ENCODE peak calls at places on chromosomes 13 and 19, in five cellular contexts. S is DND-41, D is SJSA1, G is endodermal cell, E is tibial artery. M is an unnamed sample. For H3K4me1, the result is how much of the 10 kb centered on the place peaks cover.

GRCh38 chr19:42081584-42082258 is 5.8 kb downstream of the ZNF574 start:
- DNase-seq in S (no peak), D (no peak), G (no peak), E (no peak), M (peak)

GRCh38 chr19:6678690-6679109 is 8.7 kb upstream of the TNFSF14 start:
- DNase-seq in S (no peak), D (no peak), G (no peak), E (no peak), M (no peak)

GRCh38 chr19:3547767-3548282 is 8.9 kb downstream of the TEKTIP1 start:
- DNase-seq in S (no peak), D (no peak), G (no peak), E (no peak), M (no peak)

GRCh38 chr13:110772091-110772984 is 58.8 kb downstream of the ING1 start:
- DNase-seq in S (no peak), D (peak), G (no peak), E (no peak), M (no peak)

GRCh38 chr13:46812398-46812797 is 15.4 kb upstream of the ESD start:
- DNase-seq in S (no peak), D (no peak), G (no peak), E (no peak), M (no peak)

GRCh38 chr19:56189785-56190184 is 7.8 kb downstream of the ZSCAN5B start:
- DNase-seq in S (no peak), D (no peak), G (peak), E (no peak), M (peak)

GRCh38 chr13:97555034-97555433 is 121.1 kb downstream of the RAP2A start:
- DNase-seq in S (no peak), D (no peak), G (no peak), E (no peak), M (no peak)

GRCh38 chr19:39207293-39207836 is 3.3 kb upstream of the SYCN start:
- DNase-seq in S (no peak), D (no peak), G (no peak), E (no peak), M (no peak)

GRCh38 chr19:39106201-39106600 is 19.4 kb upstream of the PAK4 start:
- DNase-seq in S (no peak), D (no peak), G (no peak), E (no peak), M (no peak)

GRCh38 chr19:8017808-8018207 is 12.4 kb upstream of the ELAVL1 start:
- DNase-seq in S (no peak), D (no peak), G (peak), E (no peak), M (peak)

GRCh38 chr13:108785844-108786243 is 156.4 kb downstream of the MYO16 start:
- DNase-seq in S (no peak), D (no peak), G (no peak), E (no peak), M (no peak)

GRCh38 chr19:49761249-49761624 is 1.9 kb downstream of the TSKS start:
- DNase-seq in S (no peak), D (no peak), G (no peak), E (no peak), M (no peak)

GRCh38 chr19:10712754-10713153 is 5.1 kb upstream of the DNM2 start:
- DNase-seq in S (no peak), D (no peak), G (no peak), E (no peak), M (no peak)

GRCh38 chr13:101978546-101979315 is 423.1 kb downstream of the FGF14 start:
- DNase-seq in S (no peak), D (no peak), G (peak), E (no peak), M (no peak)

DNA sequence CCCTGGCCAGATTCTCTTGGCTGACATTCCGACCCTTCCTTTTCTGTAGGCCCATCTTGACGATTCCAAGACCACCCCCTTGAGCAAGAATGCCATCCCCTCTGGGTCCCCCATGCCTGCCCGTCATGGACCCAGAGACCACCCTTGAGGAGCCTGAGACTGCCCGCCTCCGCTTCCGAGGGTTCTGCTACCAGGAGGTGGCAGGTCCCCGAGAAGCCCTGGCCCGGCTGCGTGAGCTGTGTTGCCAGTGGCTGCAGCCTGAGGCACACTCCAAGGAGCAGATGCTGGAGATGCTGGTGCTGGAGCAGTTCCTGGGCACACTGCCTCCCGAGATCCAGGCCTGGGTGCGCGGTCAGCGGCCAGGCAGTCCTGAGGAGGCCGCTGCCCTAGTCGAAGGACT is 978 bp downstream of the ZNF446 start:
- DNase-seq in S (no peak), D (no peak), G (no peak), E (no peak), M (no peak)
- H3K4me1 ChIP-seq in S (under half), D (under half), G (under half), E (under half), M (under half)

GRCh38 chr13:59533561-59534337 is 630.0 kb downstream of the DIAPH3 start:
- DNase-seq in S (no peak), D (no peak), G (no peak), E (no peak), M (no peak)
- H3K4me1 ChIP-seq in S (under half), D (under half), G (under half), E (under half), M (under half)

GRCh38 chr13:112513761-112514160 is 74.2 kb downstream of the TUBGCP3 start:
- DNase-seq in S (no peak), D (no peak), G (no peak), E (no peak), M (no peak)
- H3K4me1 ChIP-seq in S (under half), D (under half), G (under half), E (under half), M (under half)

GRCh38 chr13:26019241-26019640 is 32.6 kb downstream of the SHISA2 start:
- DNase-seq in S (no peak), D (no peak), G (no peak), E (no peak), M (no peak)
- H3K4me1 ChIP-seq in S (under half), D (half or more), G (under half), E (under half), M (under half)

GRCh38 chr13:106118996-106119395 is 416.5 kb downstream of the EFNB2 start:
- DNase-seq in S (no peak), D (no peak), G (no peak), E (no peak), M (no peak)

GRCh38 chr13:106117035-106117434 is 418.4 kb downstream of the EFNB2 start:
- DNase-seq in S (no peak), D (no peak), G (no peak), E (no peak), M (no peak)

GRCh38 chr13:106118050-106118449 is 417.4 kb downstream of the EFNB2 start:
- DNase-seq in S (no peak), D (no peak), G (no peak), E (no peak), M (no peak)

GRCh38 chr13:106114981-106115554 is 420.4 kb downstream of the EFNB2 start:
- DNase-seq in S (no peak), D (no peak), G (no peak), E (no peak), M (no peak)

DNA sequence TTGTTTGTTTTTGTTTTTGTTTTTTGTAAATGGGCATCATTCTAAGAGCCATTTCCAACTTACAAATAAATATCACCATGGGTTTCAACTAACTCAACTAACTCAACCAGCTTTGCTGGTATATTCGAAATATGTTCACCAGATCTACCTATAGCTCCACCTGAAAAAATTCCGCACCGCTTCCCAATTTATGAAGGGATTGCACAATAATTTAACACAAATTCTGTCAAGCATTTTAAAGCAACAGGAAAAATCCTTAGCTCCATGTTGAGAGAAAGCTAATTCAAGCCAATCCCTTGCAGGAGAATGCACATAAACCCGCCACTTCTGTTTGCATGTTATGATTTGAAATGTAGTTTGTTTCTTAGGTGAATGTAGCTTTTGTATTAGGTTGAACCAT is 417.8 kb downstream of the EFNB2 start:
- DNase-seq in S (no peak), D (no peak), G (no peak), E (no peak), M (no peak)
- H3K4me1 ChIP-seq in S (under half), D (under half), G (under half), E (under half), M (under half)

GRCh38 chr19:18320865-18321728 is 1.8 kb downstream of the LSM4 start:
- DNase-seq in S (no peak), D (no peak), G (no peak), E (no peak), M (no peak)
- H3K4me1 ChIP-seq in S (half or more), D (under half), G (under half), E (under half), M (under half)

GRCh38 chr13:31314961-31315360 is 115.2 kb downstream of the B3GLCT start:
- DNase-seq in S (no peak), D (no peak), G (no peak), E (no peak), M (no peak)

GRCh38 chr13:31310356-31310755 is 110.6 kb downstream of the B3GLCT start:
- DNase-seq in S (no peak), D (no peak), G (no peak), E (no peak), M (no peak)

DNA sequence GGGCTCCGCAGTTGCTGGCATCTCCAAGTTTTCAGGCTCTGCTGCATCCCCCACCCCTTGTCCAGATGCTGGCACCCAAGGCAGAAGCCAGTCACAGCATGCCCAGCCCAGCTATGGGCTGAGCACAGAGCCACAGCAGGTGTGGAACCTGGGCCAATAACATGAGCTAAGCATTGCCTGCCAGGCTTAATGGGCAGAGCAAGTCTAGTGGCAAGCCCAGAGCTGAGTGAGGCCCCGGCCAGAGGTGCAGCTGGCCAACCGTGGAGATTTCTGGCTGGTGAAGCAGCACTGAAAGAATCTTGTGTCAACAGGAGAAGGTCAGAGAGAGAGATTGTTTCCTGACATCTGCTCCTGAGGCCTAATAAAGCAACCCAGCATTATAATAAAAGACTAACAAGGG is 111.0 kb downstream of the B3GLCT start:
- DNase-seq in S (no peak), D (no peak), G (no peak), E (no peak), M (no peak)
- H3K4me1 ChIP-seq in S (under half), D (under half), G (under half), E (under half), M (under half)